ENCODE peak calls at places on chromosomes 12 and 14, in four cellular contexts. G, E, C and V are unnamed samples.
A peak's percentile ranks its signal among the peaks of the same experiment; 100 is the strongest.

GRCh38 chr12:1540690-1541089 is 53.7 kb downstream of the FBXL14 start:
- DNase-seq in G (no peak), E (no peak), C (peak; percentile 45), V (no peak)

GRCh38 chr12:105355752-105356151 is 25.3 kb downstream of the C12orf75 start:
- DNase-seq in G (no peak), E (peak; percentile 41), C (no peak), V (no peak)

GRCh38 chr12:107091989-107092641 is 1.2 kb downstream of the CRY1 start:
- DNase-seq in G (peak; percentile 57), E (peak; percentile 99), C (peak; percentile 86), V (peak; percentile 80)

GRCh38 chr14:99735189-99736135 is 51.4 kb downstream of the CYP46A1 start:
- DNase-seq in G (no peak), E (no peak), C (no peak), V (peak; percentile 43)

GRCh38 chr12:89856431-89856830 is 147.8 kb upstream of the ATP2B1 start:
- DNase-seq in G (no peak), E (peak; percentile 68), C (no peak), V (no peak)

GRCh38 chr14:36518586-36519430 is 1.2 kb downstream of the NKX2-1 start:
- DNase-seq in G (no peak), E (no peak), C (no peak), V (peak; percentile 76)

GRCh38 chr14:99590746-99591555 is 13.1 kb downstream of the CCDC85C start:
- DNase-seq in G (no peak), E (peak; percentile 67), C (no peak), V (no peak)

GRCh38 chr12:54418441-54419087 is 502 bp downstream of the ITGA5 start:
- DNase-seq in G (no peak), E (no peak), C (no peak), V (no peak)

GRCh38 chr12:30953257-30953656 is 26.7 kb downstream of the TSPAN11 start:
- DNase-seq in G (no peak), E (no peak), C (no peak), V (no peak)

GRCh38 chr12:119412811-119413794 is 78.6 kb downstream of the CCDC60 start:
- DNase-seq in G (peak; percentile 65), E (peak; percentile 51), C (peak; percentile 19), V (peak; percentile 97)

GRCh38 chr14:103715052-103716000 is at the start of the genes XRCC3 and ZFYVE21:
- DNase-seq in G (peak; percentile 100), E (peak; percentile 99), C (peak; percentile 95), V (peak; percentile 100)

GRCh38 chr14:43449291-43449690 is 1057.8 kb downstream of the FSCB start:
- DNase-seq in G (no peak), E (no peak), C (no peak), V (no peak)

GRCh38 chr12:124399622-124400021 is 104.7 kb downstream of the RFLNA start:
- DNase-seq in G (peak; percentile 64), E (peak; percentile 51), C (no peak), V (peak; percentile 90)

GRCh38 chr12:50569876-50570275 is 65.1 kb downstream of the DIP2B start:
- DNase-seq in G (no peak), E (peak; percentile 43), C (no peak), V (no peak)

GRCh38 chr14:89041245-89041585 is 216.8 kb downstream of the TTC8 start:
- DNase-seq in G (peak; percentile 72), E (no peak), C (no peak), V (no peak)

GRCh38 chr14:37466623-37467088 is 128.4 kb downstream of the FOXA1 start:
- DNase-seq in G (peak; percentile 27), E (peak; percentile 45), C (no peak), V (no peak)

GRCh38 chr14:71800878-71801277 is 131.4 kb upstream of the RGS6 start:
- DNase-seq in G (no peak), E (no peak), C (no peak), V (no peak)

GRCh38 chr14:101839236-101839635 is 77.7 kb downstream of the PPP2R5C start:
- DNase-seq in G (no peak), E (no peak), C (no peak), V (no peak)

GRCh38 chr12:109741286-109741969 is 27.8 kb downstream of the FAM222A start:
- DNase-seq in G (no peak), E (no peak), C (no peak), V (peak; percentile 44)

GRCh38 chr14:75543786-75544185 is 21.5 kb downstream of the BATF start:
- DNase-seq in G (no peak), E (no peak), C (no peak), V (no peak)
- H3K9ac ChIP-seq in G (no peak overlapping the region), E (no peak overlapping the region), C (no peak overlapping the region), V (no peak overlapping the region)

GRCh38 chr12:3305904-3306619 is 184.9 kb upstream of the PRMT8 start:
- DNase-seq in G (no peak), E (no peak), C (no peak), V (no peak)

GRCh38 chr12:3305464-3305863 is 185.5 kb upstream of the PRMT8 start:
- DNase-seq in G (no peak), E (no peak), C (no peak), V (no peak)

GRCh38 chr12:3303410-3304136 is 187.4 kb upstream of the PRMT8 start:
- DNase-seq in G (no peak), E (no peak), C (no peak), V (peak; percentile 90)

GRCh38 chr12:3302406-3303041 is 188.5 kb upstream of the PRMT8 start:
- DNase-seq in G (no peak), E (no peak), C (no peak), V (no peak)

GRCh38 chr12:3304436-3305135 is 186.4 kb upstream of the PRMT8 start:
- DNase-seq in G (no peak), E (peak; percentile 78), C (no peak), V (no peak)
- H3K9ac ChIP-seq in G (no peak overlapping the region), E (no peak overlapping the region), C (peak overlapping the region; percentile 36), V (no peak overlapping the region)

DNA sequence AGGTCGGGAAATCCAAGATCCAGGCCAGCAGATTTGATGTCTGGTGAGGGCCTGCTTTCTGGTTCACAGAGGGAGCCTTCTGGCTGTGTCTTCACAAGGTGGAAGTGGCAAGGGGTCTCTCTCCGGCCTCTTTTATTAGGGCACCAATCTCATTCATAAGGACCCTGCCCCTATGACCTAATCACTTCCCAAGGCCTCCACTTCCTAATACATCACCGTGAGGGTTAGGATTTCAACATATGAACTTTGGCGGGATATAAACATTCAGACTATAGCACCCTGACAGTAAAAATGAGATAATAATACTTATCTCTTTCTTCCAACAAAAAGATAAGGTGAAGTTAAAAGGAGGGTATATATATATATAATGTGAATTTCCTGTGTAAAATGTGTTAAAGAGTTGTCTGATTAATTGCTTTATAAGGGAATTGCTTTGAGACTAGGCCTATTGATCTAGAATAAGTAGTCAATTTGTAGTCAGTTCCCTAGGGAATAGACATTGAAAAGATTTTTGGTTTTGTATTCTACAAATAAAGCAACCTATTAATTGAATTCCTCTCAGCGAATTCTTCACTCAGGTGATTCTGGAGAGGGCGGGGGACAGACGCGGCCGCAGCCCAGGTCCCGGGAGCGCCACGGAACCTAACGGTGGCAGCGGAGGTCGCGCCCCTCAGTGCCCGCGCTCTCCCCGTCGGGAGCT is 516 bp upstream of the LGALS3 start:
- DNase-seq in G (peak; percentile 26), E (no peak), C (no peak), V (no peak)
- H3K9ac ChIP-seq in G (peak overlapping the region; percentile 96), E (peak overlapping the region; percentile 96), C (peak overlapping the region; percentile 96), V (no peak overlapping the region)

GRCh38 chr12:108597559-108598471 is at the start of gene TMEM119:
- DNase-seq in G (peak; percentile 37), E (peak; percentile 79), C (no peak), V (no peak)
- H3K9ac ChIP-seq in G (peak within 1 kb of the TSS; percentile 50), E (peak within 1 kb of the TSS; percentile 90), C (no peak within 1 kb of the TSS), V (no peak within 1 kb of the TSS)

DNA sequence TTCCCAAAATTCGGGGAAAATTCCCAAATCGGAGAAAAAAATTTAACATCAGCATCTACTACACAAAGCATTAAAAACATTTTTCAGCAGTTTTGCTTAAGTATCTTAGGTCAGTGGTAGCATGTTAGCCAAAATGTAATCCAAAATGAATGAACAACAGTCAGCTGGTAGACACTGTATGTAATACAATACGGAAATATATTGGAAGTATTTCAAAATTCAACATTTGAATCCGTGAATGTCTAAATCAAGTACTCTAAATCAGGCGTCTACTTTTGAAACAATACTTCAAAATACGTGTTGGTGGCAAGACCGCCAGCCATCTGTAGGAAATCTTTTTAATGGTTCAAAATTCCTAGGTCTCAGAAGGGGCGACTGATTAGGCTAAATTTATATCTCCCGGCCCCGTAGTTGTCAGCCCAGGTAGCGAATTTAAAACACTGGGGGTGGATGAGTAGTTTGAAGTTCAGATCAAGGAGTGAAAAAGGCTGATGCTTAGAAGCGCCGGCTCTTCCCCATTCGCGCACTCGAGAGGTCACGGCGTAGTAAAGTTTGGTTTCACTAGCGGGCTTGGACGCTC is 1.0 kb downstream of the SCAF11 start:
- DNase-seq in G (no peak), E (no peak), C (no peak), V (no peak)
- H3K9ac ChIP-seq in G (peak overlapping the region; percentile 98), E (peak overlapping the region; percentile 99), C (peak overlapping the region; percentile 99), V (peak overlapping the region; percentile 95)

DNA sequence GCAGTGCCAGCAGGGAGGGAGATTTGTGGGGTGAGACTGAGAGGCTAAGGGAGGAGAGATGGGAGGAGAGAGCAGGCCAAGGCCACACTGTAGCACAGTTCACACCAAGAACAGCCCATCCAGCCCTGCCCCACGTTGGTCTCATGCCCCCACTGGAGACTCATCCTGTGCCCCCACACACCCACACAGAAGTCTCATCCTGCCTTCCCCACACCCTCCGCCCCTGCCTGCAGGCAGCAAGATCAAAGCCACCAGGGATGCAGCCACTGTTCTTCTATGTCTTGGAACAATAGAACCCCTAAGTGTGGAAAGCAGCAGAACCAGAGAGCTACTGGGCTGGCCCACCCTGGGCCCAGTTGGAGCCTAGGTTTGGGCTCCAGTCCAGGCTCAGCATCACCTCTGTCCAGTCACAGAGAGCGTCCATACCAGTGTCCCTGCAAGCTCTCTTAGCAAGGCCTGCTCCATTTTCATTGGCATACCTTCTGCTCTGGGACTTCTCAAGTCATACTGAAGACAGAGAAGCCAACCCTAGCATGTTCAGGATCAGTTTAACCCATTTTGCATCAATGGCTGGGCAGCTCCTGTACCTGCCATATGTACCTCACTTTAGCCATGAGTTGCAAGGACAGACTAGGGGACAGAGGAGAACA is 31.7 kb upstream of the HDAC7 start:
- DNase-seq in G (no peak), E (no peak), C (no peak), V (peak; percentile 67)
- H3K9ac ChIP-seq in G (no peak overlapping the region), E (no peak overlapping the region), C (no peak overlapping the region), V (no peak overlapping the region)

GRCh38 chr12:47829584-47829983 is 9.9 kb upstream of the HDAC7 start:
- DNase-seq in G (no peak), E (no peak), C (no peak), V (no peak)
- H3K9ac ChIP-seq in G (no peak overlapping the region), E (peak overlapping the region; percentile 75), C (peak overlapping the region; percentile 14), V (no peak overlapping the region)